ENCODE peak calls at places on chromosome 10, in ten cellular contexts. A is T-cell, J is islet precursor cell, G is amniotic stem cell, L is M059J, X is iPS-NIHi11, Q is AG04450, N is Panc1, Z is cardiac muscle cell, S is RWPE1. V is an unnamed sample.
A peak's percentile ranks its signal among the peaks of the same experiment; 100 is the strongest.

GRCh38 chr10:113557389-113558321 is 4.8 kb downstream of the HABP2 start:
- DNase-seq in A (no peak), J (no peak), G (no peak), L (no peak), X (peak; percentile 31), Q (no peak), N (no peak), Z (no peak), S (no peak), V (no peak)

GRCh38 chr10:72764151-72764550 is 72.2 kb downstream of the MCU start:
- DNase-seq in A (no peak), J (no peak), G (no peak), L (peak; percentile 82), X (no peak), Q (peak; percentile 76), N (no peak), Z (no peak), S (peak; percentile 54), V (peak; percentile 15)

GRCh38 chr10:78413294-78414055 is 379.8 kb downstream of the RPS24 start:
- DNase-seq in A (no peak), J (peak; percentile 49), G (no peak), L (no peak), X (no peak), Q (no peak), N (no peak), Z (no peak), S (no peak), V (no peak)

GRCh38 chr10:63166742-63167258 is 33.7 kb downstream of the NRBF2 start:
- DNase-seq in A (no peak), J (no peak), G (peak; percentile 62), L (peak; percentile 80), X (peak; percentile 48), Q (peak; percentile 65), N (peak; percentile 57), Z (peak; percentile 78), S (peak; percentile 49), V (peak; percentile 46)

GRCh38 chr10:76150139-76150885 is 718.9 kb downstream of the LRMDA start:
- DNase-seq in A (no peak), J (peak; percentile 96), G (no peak), L (peak; percentile 80), X (peak; percentile 70), Q (no peak), N (no peak), Z (peak; percentile 38), S (peak; percentile 24), V (no peak)

GRCh38 chr10:73814896-73815718 is 3.7 kb upstream of the NDST2 start:
- DNase-seq in A (no peak), J (peak; percentile 74), G (no peak), L (no peak), X (peak; percentile 79), Q (no peak), N (no peak), Z (no peak), S (peak; percentile 52), V (no peak)

GRCh38 chr10:13440709-13441061 is 88.1 kb downstream of the BEND7 start:
- DNase-seq in A (no peak), J (no peak), G (no peak), L (no peak), X (no peak), Q (no peak), N (peak; percentile 8), Z (no peak), S (no peak), V (no peak)

GRCh38 chr10:125646311-125646710 is 36.7 kb downstream of the TEX36 start:
- DNase-seq in A (no peak), J (no peak), G (no peak), L (no peak), X (no peak), Q (no peak), N (no peak), Z (no peak), S (no peak), V (no peak)

GRCh38 chr10:78811174-78811573 is 257.6 kb upstream of the ZMIZ1 start:
- DNase-seq in A (no peak), J (no peak), G (no peak), L (no peak), X (no peak), Q (no peak), N (no peak), Z (no peak), S (no peak), V (no peak)

GRCh38 chr10:89516149-89516832 is 19.1 kb downstream of the SLC16A12 start:
- DNase-seq in A (no peak), J (peak; percentile 69), G (peak; percentile 69), L (peak; percentile 95), X (peak; percentile 62), Q (peak; percentile 92), N (no peak), Z (peak; percentile 67), S (peak; percentile 91), V (peak; percentile 73)

GRCh38 chr10:132570771-132571564 is 33.4 kb downstream of the INPP5A start:
- DNase-seq in A (no peak), J (peak; percentile 49), G (no peak), L (no peak), X (peak; percentile 69), Q (no peak), N (no peak), Z (no peak), S (peak; percentile 80), V (peak; percentile 55)

GRCh38 chr10:75542902-75543301 is 111.5 kb downstream of the LRMDA start:
- DNase-seq in A (no peak), J (peak; percentile 92), G (no peak), L (peak; percentile 44), X (peak; percentile 22), Q (no peak), N (no peak), Z (peak; percentile 34), S (no peak), V (no peak)

GRCh38 chr10:16519250-16519907 is 2.3 kb downstream of the C1QL3 start:
- DNase-seq in A (no peak), J (no peak), G (no peak), L (no peak), X (no peak), Q (no peak), N (no peak), Z (no peak), S (no peak), V (no peak)

GRCh38 chr10:86031-86430 is 36.9 kb upstream of the TUBB8 start:
- DNase-seq in A (no peak), J (no peak), G (no peak), L (no peak), X (no peak), Q (no peak), N (no peak), Z (no peak), S (no peak), V (no peak)

GRCh38 chr10:57818522-57818921 is 449.2 kb downstream of the IPMK start:
- DNase-seq in A (no peak), J (no peak), G (no peak), L (no peak), X (no peak), Q (no peak), N (no peak), Z (no peak), S (no peak), V (no peak)

GRCh38 chr10:35685402-35685801 is 43.3 kb upstream of the FZD8 start:
- DNase-seq in A (no peak), J (no peak), G (no peak), L (no peak), X (no peak), Q (no peak), N (no peak), Z (no peak), S (no peak), V (no peak)

GRCh38 chr10:78817804-78818203 is 251.0 kb upstream of the ZMIZ1 start:
- DNase-seq in A (no peak), J (no peak), G (no peak), L (no peak), X (no peak), Q (no peak), N (no peak), Z (no peak), S (no peak), V (no peak)

GRCh38 chr10:118808601-118809371 is 54.0 kb upstream of the CACUL1 start:
- DNase-seq in A (no peak), J (peak; percentile 32), G (no peak), L (no peak), X (no peak), Q (no peak), N (no peak), Z (no peak), S (no peak), V (no peak)

GRCh38 chr10:6694447-6695155 is 114.5 kb upstream of the PRKCQ start:
- DNase-seq in A (no peak), J (no peak), G (no peak), L (peak; percentile 74), X (no peak), Q (no peak), N (no peak), Z (no peak), S (peak; percentile 14), V (no peak)

GRCh38 chr10:14564268-14564744 is 210.4 kb downstream of the FAM107B start:
- DNase-seq in A (no peak), J (no peak), G (no peak), L (no peak), X (no peak), Q (no peak), N (no peak), Z (no peak), S (no peak), V (no peak)

GRCh38 chr10:73413108-73413527 is 740 bp downstream of the ANXA7 start:
- DNase-seq in A (peak; percentile 28), J (peak; percentile 69), G (no peak), L (peak; percentile 66), X (peak; percentile 47), Q (no peak), N (peak; percentile 17), Z (no peak), S (peak; percentile 48), V (peak; percentile 35)

GRCh38 chr10:102121739-102122372 is 1.7 kb upstream of the LDB1 start:
- DNase-seq in A (no peak), J (peak; percentile 87), G (no peak), L (no peak), X (peak; percentile 48), Q (peak; percentile 58), N (no peak), Z (peak; percentile 51), S (no peak), V (no peak)

GRCh38 chr10:70599791-70600190 is 2.8 kb downstream of the PRF1 start:
- DNase-seq in A (no peak), J (no peak), G (no peak), L (no peak), X (no peak), Q (no peak), N (no peak), Z (no peak), S (no peak), V (no peak)

GRCh38 chr10:52212062-52212461 is 102.0 kb upstream of the DKK1 start:
- DNase-seq in A (no peak), J (no peak), G (no peak), L (no peak), X (no peak), Q (no peak), N (no peak), Z (no peak), S (no peak), V (no peak)

GRCh38 chr10:24385776-24386175 is 176.8 kb downstream of the KIAA1217 start:
- DNase-seq in A (no peak), J (peak; percentile 94), G (no peak), L (no peak), X (no peak), Q (no peak), N (no peak), Z (no peak), S (no peak), V (no peak)

V was measured in keratinocyte.